ENCODE peak calls at places on chromosome 2, in four cellular contexts. Y is OCI-LY7, H is HepG2, G is K562. Z is an unnamed sample.
A peak's percentile ranks its signal among the peaks of the same experiment; 100 is the strongest.

GRCh38 chr2:8132371-8132831 is 549.5 kb upstream of the ID2 start:
- DNase-seq in Y (no peak), H (no peak), G (no peak), Z (peak; percentile 66)

GRCh38 chr2:70190413-70191243 is at the start of gene C2orf42:
- DNase-seq in Y (peak; percentile 99), H (peak; percentile 98), G (peak; percentile 93), Z (peak; percentile 97)

GRCh38 chr2:105803337-105803736 is 58.6 kb downstream of the NCK2 start:
- DNase-seq in Y (no peak), H (no peak), G (no peak), Z (no peak)

GRCh38 chr2:27959496-27959895 is 69.0 kb downstream of the BABAM2 start:
- DNase-seq in Y (no peak), H (peak; percentile 69), G (no peak), Z (peak; percentile 38)

GRCh38 chr2:164903214-164903613 is 52.1 kb downstream of the SLC38A11 start:
- DNase-seq in Y (no peak), H (no peak), G (no peak), Z (peak; percentile 37)

GRCh38 chr2:145169285-145169684 is 649.4 kb upstream of the ZEB2 start:
- DNase-seq in Y (no peak), H (no peak), G (no peak), Z (no peak)

GRCh38 chr2:111624401-111625156 is 259.4 kb downstream of the ANAPC1 start:
- DNase-seq in Y (no peak), H (peak; percentile 21), G (no peak), Z (peak; percentile 80)

GRCh38 chr2:198615972-198616371 is 811.6 kb downstream of the PLCL1 start:
- DNase-seq in Y (peak; percentile 36), H (no peak), G (no peak), Z (no peak)

GRCh38 chr2:226969412-226969811 is 133.6 kb downstream of the RHBDD1 start:
- DNase-seq in Y (peak; percentile 25), H (no peak), G (no peak), Z (no peak)

GRCh38 chr2:105409717-105410116 is 10.9 kb upstream of the FHL2 start:
- DNase-seq in Y (no peak), H (no peak), G (no peak), Z (peak; percentile 93)

GRCh38 chr2:46122318-46122970 is 174.8 kb upstream of the EPAS1 start:
- DNase-seq in Y (no peak), H (no peak), G (no peak), Z (no peak)

GRCh38 chr2:20494246-20494645 is 47.4 kb downstream of the RHOB start:
- DNase-seq in Y (no peak), H (no peak), G (no peak), Z (no peak)

GRCh38 chr2:149015926-149016563 is 22.5 kb upstream of the LYPD6B start:
- DNase-seq in Y (no peak), H (no peak), G (no peak), Z (no peak)

GRCh38 chr2:108589786-108590185 is 55.5 kb downstream of the LIMS1 start:
- DNase-seq in Y (no peak), H (no peak), G (no peak), Z (no peak)

GRCh38 chr2:210225461-210225798 is 183 bp upstream of the ACADL start:
- DNase-seq in Y (no peak), H (no peak), G (no peak), Z (no peak)

GRCh38 chr2:127174176-127174575 is 45.9 kb downstream of the CYP27C1 start:
- DNase-seq in Y (no peak), H (no peak), G (no peak), Z (no peak)

GRCh38 chr2:123720760-123721159 is 304.3 kb upstream of the CNTNAP5 start:
- DNase-seq in Y (no peak), H (no peak), G (no peak), Z (no peak)

GRCh38 chr2:216619411-216620393 is 13.5 kb upstream of the IGFBP2 start:
- DNase-seq in Y (no peak), H (peak; percentile 62), G (no peak), Z (no peak)

GRCh38 chr2:24702800-24703199 is 90.4 kb downstream of the PTRHD1 start:
- DNase-seq in Y (no peak), H (no peak), G (no peak), Z (peak; percentile 83)

GRCh38 chr2:181954538-181954883 is 31.1 kb upstream of the PPP1R1C start:
- DNase-seq in Y (no peak), H (no peak), G (no peak), Z (no peak)

GRCh38 chr2:133841905-133842304 is 273.6 kb upstream of the NCKAP5 start:
- DNase-seq in Y (no peak), H (no peak), G (no peak), Z (peak; percentile 84)

GRCh38 chr2:26534865-26535662 is 57.1 kb upstream of the OTOF start:
- DNase-seq in Y (no peak), H (no peak), G (no peak), Z (no peak)

GRCh38 chr2:150168596-150168995 is 318.9 kb downstream of the RND3 start:
- DNase-seq in Y (no peak), H (no peak), G (no peak), Z (no peak)
- H2AFZ ChIP-seq in Y (no peak overlapping the region), H (no peak overlapping the region), G (peak overlapping the region; percentile 11), Z (no peak overlapping the region)

GRCh38 chr2:77086478-77086877 is 435.7 kb downstream of the LRRTM4 start:
- DNase-seq in Y (no peak), H (no peak), G (no peak), Z (no peak)
- H3K4me3 ChIP-seq in Y (no peak overlapping the region), H (no peak overlapping the region), G (no peak overlapping the region), Z (no peak overlapping the region)

DNA sequence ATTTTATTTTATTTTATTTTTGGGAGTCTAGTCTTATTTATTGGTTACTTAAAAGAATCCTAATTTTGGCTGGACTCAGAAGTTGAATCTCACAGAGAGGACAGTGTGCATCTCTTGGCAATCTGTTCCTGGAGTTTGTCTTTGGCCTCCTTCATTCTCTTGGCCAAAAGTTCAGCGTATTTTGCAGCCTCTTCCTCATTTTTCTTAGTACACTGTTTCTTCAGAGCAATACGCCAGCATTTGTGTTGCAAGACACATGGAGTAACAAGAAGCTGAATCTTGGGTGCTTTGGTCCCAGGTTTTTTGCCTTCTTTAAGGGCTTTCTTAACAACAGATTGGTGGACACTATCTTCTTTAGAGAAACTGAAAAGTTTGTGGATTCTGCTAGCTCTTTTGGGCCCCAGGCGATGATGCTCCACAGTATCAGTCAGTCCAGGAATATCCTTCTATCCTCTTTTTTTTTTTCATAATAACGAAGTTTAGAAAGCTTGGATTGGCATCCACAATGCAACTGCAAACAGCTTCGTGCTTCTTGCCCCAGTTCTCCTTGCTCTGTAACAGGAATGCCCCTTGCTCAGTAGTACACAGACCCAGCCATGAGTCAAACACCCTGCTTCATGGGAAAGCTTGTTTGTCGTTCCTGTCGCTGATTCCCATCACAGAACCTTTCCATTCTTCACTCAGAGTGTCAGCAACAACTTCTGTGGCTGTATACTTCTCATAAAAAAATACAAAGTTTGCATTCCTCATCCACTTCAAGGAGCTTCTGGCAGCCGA is 34.8 kb upstream of the RFX8 start:
- DNase-seq in Y (no peak), H (no peak), G (no peak), Z (no peak)
- H2AFZ ChIP-seq in Y (no peak overlapping the region), H (no peak overlapping the region), G (no peak overlapping the region), Z (peak overlapping the region; percentile 8)

DNA sequence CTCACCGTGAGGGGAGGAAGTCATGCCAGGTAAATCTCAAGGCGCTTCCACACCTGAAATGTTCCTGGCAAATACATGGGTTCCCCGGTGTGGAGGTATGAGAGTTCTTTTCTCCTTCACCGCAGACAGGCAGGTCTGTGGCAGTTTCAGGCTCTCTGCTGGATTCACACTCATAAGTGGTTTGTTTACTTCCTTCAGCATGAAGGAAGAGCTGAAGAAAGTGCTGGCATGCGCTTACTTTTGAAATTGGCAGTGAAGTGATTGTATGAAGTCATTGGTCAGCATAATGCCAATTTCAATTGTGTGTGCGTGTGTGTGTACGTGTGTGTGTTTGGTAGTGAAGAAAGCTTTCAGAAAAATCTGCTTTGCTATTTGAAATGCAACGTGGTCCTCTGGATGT is 43.4 kb downstream of the RNF144A start:
- DNase-seq in Y (no peak), H (no peak), G (no peak), Z (no peak)
- H3K4me3 ChIP-seq in Y (no peak overlapping the region), H (no peak overlapping the region), G (no peak overlapping the region), Z (no peak overlapping the region)

DNA sequence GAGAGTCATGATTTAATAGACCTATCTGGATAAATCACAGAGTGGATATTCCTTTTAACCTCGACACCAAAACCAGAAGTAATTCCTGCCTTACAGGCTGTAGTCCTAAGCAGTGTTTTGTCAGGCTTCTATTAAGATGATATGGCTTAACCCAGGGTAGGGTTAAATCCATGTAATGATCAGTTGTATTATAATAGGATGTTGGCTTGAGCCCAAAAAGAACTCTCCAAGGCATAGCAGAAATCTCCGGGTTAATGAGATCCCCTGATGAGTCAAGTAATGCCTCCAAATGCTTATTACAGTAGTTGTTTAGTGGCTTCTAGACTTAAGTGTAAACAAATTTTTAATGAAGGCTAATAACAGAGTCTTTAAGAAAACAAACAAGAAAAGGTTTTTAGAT is 54.4 kb downstream of the GULP1 start:
- DNase-seq in Y (no peak), H (no peak), G (no peak), Z (no peak)
- H2AFZ ChIP-seq in Y (no peak overlapping the region), H (no peak overlapping the region), G (no peak overlapping the region), Z (no peak overlapping the region)

DNA sequence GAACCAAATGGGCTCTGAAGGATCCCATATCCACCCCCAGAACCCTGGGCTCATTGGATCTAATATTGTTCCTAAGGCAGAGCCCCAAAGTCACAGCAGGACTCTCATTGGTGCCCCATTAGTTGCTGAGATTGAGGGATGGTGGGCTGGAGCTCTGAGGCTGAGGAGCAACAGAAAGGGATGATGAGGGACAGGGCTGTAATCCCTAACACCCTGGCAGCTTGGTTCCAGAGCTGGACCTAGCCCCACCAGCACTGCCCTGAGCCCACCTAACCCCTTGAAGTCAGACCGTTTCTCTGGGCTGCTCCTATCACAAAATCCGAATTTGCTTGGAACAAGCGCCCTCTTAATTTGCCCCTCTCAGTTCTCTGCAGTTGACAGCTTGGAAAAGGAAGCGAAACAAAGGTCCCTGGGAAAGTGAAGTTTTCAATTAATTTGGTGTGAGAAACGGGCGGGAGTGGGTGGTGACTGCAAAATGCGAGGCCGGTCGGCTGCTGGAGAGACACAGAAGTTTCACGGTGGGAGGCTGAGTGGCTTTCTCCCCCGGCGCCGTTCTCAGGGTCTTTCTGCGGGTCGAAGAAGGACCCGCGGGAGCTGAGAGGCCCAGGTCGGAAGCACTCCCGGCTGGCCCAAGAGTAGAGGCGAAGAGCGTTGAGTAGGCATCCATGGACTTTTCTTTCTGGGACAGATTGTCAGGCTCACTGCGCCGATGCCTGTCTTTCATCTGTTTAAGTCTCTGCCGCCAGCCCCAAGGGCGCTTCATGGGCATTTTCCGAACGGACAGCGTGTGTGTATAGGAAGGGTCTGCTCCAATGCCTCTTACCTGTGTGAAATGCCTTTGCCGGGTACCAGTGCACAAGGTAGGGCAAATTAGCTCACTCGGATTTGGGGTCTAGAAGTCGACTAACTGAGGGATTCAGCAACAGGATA is 927 bp upstream of the HOXD13 start:
- DNase-seq in Y (no peak), H (no peak), G (no peak), Z (no peak)
- H3K4me3 ChIP-seq in Y (no peak overlapping the region), H (no peak overlapping the region), G (no peak overlapping the region), Z (no peak overlapping the region)

GRCh38 chr2:65300772-65301711 is 73.4 kb downstream of the ACTR2 start:
- DNase-seq in Y (peak; percentile 89), H (peak; percentile 96), G (no peak), Z (no peak)

GRCh38 chr2:65299246-65299645 is 71.6 kb downstream of the ACTR2 start:
- DNase-seq in Y (no peak), H (no peak), G (peak; percentile 46), Z (peak; percentile 43)

GRCh38 chr2:65297544-65297943 is 69.9 kb downstream of the ACTR2 start:
- DNase-seq in Y (no peak), H (no peak), G (no peak), Z (no peak)

GRCh38 chr2:65298089-65298488 is 70.5 kb downstream of the ACTR2 start:
- DNase-seq in Y (no peak), H (no peak), G (no peak), Z (no peak)

GRCh38 chr2:65300134-65300771 is 72.6 kb downstream of the ACTR2 start:
- DNase-seq in Y (no peak), H (no peak), G (no peak), Z (no peak)
- H2AFZ ChIP-seq in Y (peak overlapping the region; percentile 13), H (no peak overlapping the region), G (peak overlapping the region; percentile 30), Z (no peak overlapping the region)

Z was measured in mammary epithelial cell.